ENCODE peak calls at places on chromosomes 7 and 10, in eight cellular contexts. One of them, this sample, is unnamed.

GRCh38 chr10:130138479-130138866 is 2.3 kb downstream of the GLRX3 start:
- DNase-seq in T-helper 1 cell: peak; percentile 34
- DNase-seq in coronary artery: no peak
- DNase-seq in GM12891: no peak
- DNase-seq in ELR: peak; percentile 79
- DNase-seq in NCI-H2081: peak; percentile 0
- DNase-seq in stromal cell of bone marrow: peak; percentile 50
- DNase-seq in stimulated activated CD8-positive, alpha-beta memory T cell treated with anti-CD3 and anti-CD28 coated beads, Interleukin-4, amount 100 ng/mL, for 4 hours: no peak
- DNase-seq in this sample: peak; percentile 77

GRCh38 chr10:33150904-33151303 is 183.6 kb downstream of the NRP1 start:
- DNase-seq in coronary artery: no peak
- DNase-seq in T-helper 1 cell: peak; percentile 57
- DNase-seq in stromal cell of bone marrow: no peak
- DNase-seq in ELR: no peak
- DNase-seq in NCI-H2081: no peak
- DNase-seq in stimulated activated CD8-positive, alpha-beta memory T cell treated with anti-CD3 and anti-CD28 coated beads, Interleukin-4, amount 100 ng/mL, for 4 hours: no peak
- DNase-seq in GM12891: no peak
- DNase-seq in this sample: no peak

GRCh38 chr7:51731086-51731485 is 414.5 kb upstream of the COBL start:
- DNase-seq in T-helper 1 cell: no peak
- DNase-seq in ELR: no peak
- DNase-seq in NCI-H2081: no peak
- DNase-seq in stromal cell of bone marrow: no peak
- DNase-seq in GM12891: no peak
- DNase-seq in stimulated activated CD8-positive, alpha-beta memory T cell treated with anti-CD3 and anti-CD28 coated beads, Interleukin-4, amount 100 ng/mL, for 4 hours: no peak
- DNase-seq in coronary artery: no peak
- DNase-seq in this sample: no peak

GRCh38 chr7:19957664-19958063 is 184.2 kb upstream of the TMEM196 start:
- DNase-seq in coronary artery: no peak
- DNase-seq in stimulated activated CD8-positive, alpha-beta memory T cell treated with anti-CD3 and anti-CD28 coated beads, Interleukin-4, amount 100 ng/mL, for 4 hours: no peak
- DNase-seq in ELR: peak; percentile 84
- DNase-seq in stromal cell of bone marrow: peak; percentile 48
- DNase-seq in T-helper 1 cell: no peak
- DNase-seq in NCI-H2081: no peak
- DNase-seq in GM12891: no peak
- DNase-seq in this sample: no peak

GRCh38 chr7:15667999-15668398 is 18.5 kb downstream of the MEOX2 start:
- DNase-seq in stromal cell of bone marrow: no peak
- DNase-seq in coronary artery: no peak
- DNase-seq in NCI-H2081: no peak
- DNase-seq in GM12891: no peak
- DNase-seq in stimulated activated CD8-positive, alpha-beta memory T cell treated with anti-CD3 and anti-CD28 coated beads, Interleukin-4, amount 100 ng/mL, for 4 hours: no peak
- DNase-seq in ELR: no peak
- DNase-seq in T-helper 1 cell: no peak
- DNase-seq in this sample: no peak

GRCh38 chr10:61839911-61840310 is 61.6 kb upstream of the ARID5B start:
- DNase-seq in coronary artery: no peak
- DNase-seq in stimulated activated CD8-positive, alpha-beta memory T cell treated with anti-CD3 and anti-CD28 coated beads, Interleukin-4, amount 100 ng/mL, for 4 hours: no peak
- DNase-seq in NCI-H2081: no peak
- DNase-seq in GM12891: no peak
- DNase-seq in T-helper 1 cell: no peak
- DNase-seq in stromal cell of bone marrow: no peak
- DNase-seq in ELR: no peak
- DNase-seq in this sample: no peak

GRCh38 chr7:134726581-134726980 is 52.9 kb upstream of the CALD1 start:
- DNase-seq in ELR: no peak
- DNase-seq in coronary artery: no peak
- DNase-seq in NCI-H2081: no peak
- DNase-seq in GM12891: no peak
- DNase-seq in stimulated activated CD8-positive, alpha-beta memory T cell treated with anti-CD3 and anti-CD28 coated beads, Interleukin-4, amount 100 ng/mL, for 4 hours: no peak
- DNase-seq in T-helper 1 cell: no peak
- DNase-seq in stromal cell of bone marrow: no peak
- DNase-seq in this sample: peak; percentile 28

GRCh38 chr10:31923389-31923788 is 5.2 kb downstream of the ARHGAP12 start:
- DNase-seq in stimulated activated CD8-positive, alpha-beta memory T cell treated with anti-CD3 and anti-CD28 coated beads, Interleukin-4, amount 100 ng/mL, for 4 hours: no peak
- DNase-seq in GM12891: no peak
- DNase-seq in stromal cell of bone marrow: no peak
- DNase-seq in coronary artery: no peak
- DNase-seq in T-helper 1 cell: no peak
- DNase-seq in NCI-H2081: no peak
- DNase-seq in ELR: no peak
- DNase-seq in this sample: no peak

GRCh38 chr10:79046326-79046725 is 22.4 kb upstream of the ZMIZ1 start:
- DNase-seq in coronary artery: no peak
- DNase-seq in ELR: no peak
- DNase-seq in T-helper 1 cell: no peak
- DNase-seq in stimulated activated CD8-positive, alpha-beta memory T cell treated with anti-CD3 and anti-CD28 coated beads, Interleukin-4, amount 100 ng/mL, for 4 hours: no peak
- DNase-seq in NCI-H2081: no peak
- DNase-seq in stromal cell of bone marrow: no peak
- DNase-seq in GM12891: no peak
- DNase-seq in this sample: peak; percentile 2

GRCh38 chr7:48110868-48111267 is 21.8 kb downstream of the UPP1 start:
- DNase-seq in stimulated activated CD8-positive, alpha-beta memory T cell treated with anti-CD3 and anti-CD28 coated beads, Interleukin-4, amount 100 ng/mL, for 4 hours: no peak
- DNase-seq in coronary artery: no peak
- DNase-seq in T-helper 1 cell: no peak
- DNase-seq in ELR: no peak
- DNase-seq in stromal cell of bone marrow: no peak
- DNase-seq in GM12891: no peak
- DNase-seq in NCI-H2081: no peak
- DNase-seq in this sample: no peak

GRCh38 chr7:94431203-94431602 is 36.5 kb downstream of the COL1A2 start:
- DNase-seq in GM12891: no peak
- DNase-seq in T-helper 1 cell: no peak
- DNase-seq in coronary artery: no peak
- DNase-seq in stromal cell of bone marrow: no peak
- DNase-seq in stimulated activated CD8-positive, alpha-beta memory T cell treated with anti-CD3 and anti-CD28 coated beads, Interleukin-4, amount 100 ng/mL, for 4 hours: no peak
- DNase-seq in ELR: no peak
- DNase-seq in NCI-H2081: no peak
- DNase-seq in this sample: no peak

This sample was measured in adrenal gland.